ENCODE peak calls at places on chromosomes 6 and 20, in six cellular contexts. Z is iPS DF 19.7; X is choroid plexus epithelial cell; J is Peyer's patch; M is stimulated activated CD4-positive, alpha-beta T cell treated with anti-CD3 and anti-CD28 coated beads, Interleukin-15, amount 100 ng/mL, for 1 hour; O is stimulated activated naive CD4-positive, alpha-beta T cell. P is an unnamed sample.

GRCh38 chr20:33316343-33316742 is 33.3 kb downstream of the BPIFB1 start:
- DNase-seq in Z (no peak), X (no peak), J (no peak), M (no peak), O (no peak), P (no peak)

GRCh38 chr6:7126759-7127158 is 19.0 kb downstream of the RREB1 start:
- DNase-seq in Z (no peak), X (no peak), J (no peak), M (no peak), O (no peak), P (no peak)

GRCh38 chr6:167815296-167815980 is 11.3 kb upstream of the AFDN start:
- DNase-seq in Z (no peak), X (no peak), J (no peak), M (no peak), O (no peak), P (no peak)

GRCh38 chr6:140319209-140319608 is 944.8 kb upstream of the CITED2 start:
- DNase-seq in Z (no peak), X (peak), J (no peak), M (no peak), O (no peak), P (peak)

GRCh38 chr6:16902520-16902919 is 141.3 kb upstream of the ATXN1 start:
- DNase-seq in Z (no peak), X (no peak), J (no peak), M (no peak), O (no peak), P (no peak)

GRCh38 chr20:23655551-23656211 is 17.9 kb upstream of the CST3 start:
- DNase-seq in Z (no peak), X (no peak), J (no peak), M (no peak), O (no peak), P (no peak)

GRCh38 chr6:45900808-45901752 is 114.6 kb downstream of the CLIC5 start:
- DNase-seq in Z (peak), X (peak), J (no peak), M (no peak), O (no peak), P (no peak)

GRCh38 chr6:39254999-39255535 is 25.8 kb upstream of the KCNK5 start:
- DNase-seq in Z (no peak), X (no peak), J (no peak), M (no peak), O (no peak), P (no peak)

GRCh38 chr6:25556516-25556915 is 95.5 kb upstream of the SCGN start:
- DNase-seq in Z (peak), X (peak), J (peak), M (peak), O (peak), P (peak)

GRCh38 chr6:46947497-46947896 is 25.8 kb upstream of the ADGRF5 start:
- DNase-seq in Z (no peak), X (no peak), J (no peak), M (no peak), O (no peak), P (no peak)

GRCh38 chr6:138757131-138757530 is 16.4 kb upstream of the CCDC28A start:
- DNase-seq in Z (no peak), X (peak), J (no peak), M (no peak), O (no peak), P (no peak)

GRCh38 chr6:23635150-23635549 is 490.9 kb upstream of the NRSN1 start:
- DNase-seq in Z (no peak), X (no peak), J (no peak), M (no peak), O (no peak), P (no peak)

GRCh38 chr6:159976844-159977241 is 8.0 kb downstream of the IGF2R start:
- DNase-seq in Z (no peak), X (no peak), J (no peak), M (no peak), O (no peak), P (no peak)

GRCh38 chr6:119161450-119161849 is 83.0 kb upstream of the FAM184A start:
- DNase-seq in Z (no peak), X (no peak), J (no peak), M (no peak), O (no peak), P (no peak)

GRCh38 chr6:156822747-156823206 is 45.6 kb downstream of the ARID1B start:
- DNase-seq in Z (no peak), X (no peak), J (no peak), M (no peak), O (no peak), P (no peak)

GRCh38 chr6:12293234-12293930 is 3.2 kb downstream of the EDN1 start:
- DNase-seq in Z (no peak), X (no peak), J (no peak), M (no peak), O (no peak), P (no peak)

GRCh38 chr6:52617087-52617486 is 40.2 kb upstream of the TRAM2 start:
- DNase-seq in Z (no peak), X (peak), J (no peak), M (no peak), O (no peak), P (no peak)

GRCh38 chr6:51025082-51025777 is 206.6 kb downstream of the TFAP2B start:
- DNase-seq in Z (no peak), X (no peak), J (no peak), M (no peak), O (no peak), P (no peak)

GRCh38 chr6:84768442-84769174 is 4.2 kb upstream of the TBX18 start:
- DNase-seq in Z (no peak), X (peak), J (no peak), M (no peak), O (no peak), P (no peak)

GRCh38 chr6:44333273-44333919 is 9.1 kb upstream of the SPATS1 start:
- DNase-seq in Z (no peak), X (no peak), J (no peak), M (no peak), O (no peak), P (no peak)

GRCh38 chr20:2610326-2610725 is 42.1 kb upstream of the NOP56 start:
- DNase-seq in Z (no peak), X (no peak), J (no peak), M (no peak), O (no peak), P (no peak)

GRCh38 chr6:155224031-155224451 is 39.8 kb upstream of the CLDN20 start:
- DNase-seq in Z (no peak), X (peak), J (no peak), M (peak), O (no peak), P (peak)

GRCh38 chr6:143157146-143157545 is 96.5 kb downstream of the AIG1 start:
- DNase-seq in Z (no peak), X (no peak), J (no peak), M (no peak), O (no peak), P (no peak)

GRCh38 chr6:136066005-136066404 is 184.1 kb downstream of the MTFR2 start:
- DNase-seq in Z (no peak), X (peak), J (no peak), M (no peak), O (no peak), P (no peak)

GRCh38 chr6:156781882-156782631 is 4.9 kb downstream of the ARID1B start:
- DNase-seq in Z (no peak), X (no peak), J (no peak), M (no peak), O (no peak), P (no peak)

GRCh38 chr6:38871745-38872568 is 156.8 kb downstream of the DNAH8 start:
- DNase-seq in Z (peak), X (peak), J (peak), M (peak), O (peak), P (peak)

GRCh38 chr20:43545837-43546578 is 12.8 kb upstream of the SGK2 start:
- DNase-seq in Z (no peak), X (no peak), J (no peak), M (no peak), O (no peak), P (no peak)

P was measured in GM20000.